ENCODE peak calls at places on chromosomes 11 and 22, in nine cellular contexts. One of them, this sample, is unnamed.

GRCh38 chr22:44736581-44737413 is 15.6 kb upstream of the ARHGAP8 start:
- DNase-seq in IMR-90: peak
- DNase-seq in CD4-positive, alpha-beta T cell: no peak
- DNase-seq in right atrium auricular region: no peak
- DNase-seq in nephron progenitor cell: no peak
- DNase-seq in WERI-Rb-1: no peak
- DNase-seq in cardiac fibroblast: no peak
- DNase-seq in chondrocyte: no peak
- DNase-seq in heart right ventricle: no peak
- DNase-seq in this sample: no peak

GRCh38 chr11:109040303-109040702 is 375.4 kb downstream of the DDX10 start:
- DNase-seq in IMR-90: no peak
- DNase-seq in CD4-positive, alpha-beta T cell: no peak
- DNase-seq in right atrium auricular region: no peak
- DNase-seq in nephron progenitor cell: no peak
- DNase-seq in WERI-Rb-1: peak
- DNase-seq in cardiac fibroblast: no peak
- DNase-seq in chondrocyte: no peak
- DNase-seq in heart right ventricle: no peak
- DNase-seq in this sample: no peak

GRCh38 chr11:126281245-126281644 is 1.6 kb upstream of the TIRAP start:
- DNase-seq in IMR-90: no peak
- DNase-seq in CD4-positive, alpha-beta T cell: no peak
- DNase-seq in right atrium auricular region: no peak
- DNase-seq in nephron progenitor cell: no peak
- DNase-seq in WERI-Rb-1: no peak
- DNase-seq in cardiac fibroblast: no peak
- DNase-seq in chondrocyte: no peak
- DNase-seq in heart right ventricle: no peak
- DNase-seq in this sample: no peak

GRCh38 chr11:63614136-63614664 is at the start of gene PLAAT3:
- DNase-seq in IMR-90: no peak
- DNase-seq in CD4-positive, alpha-beta T cell: peak
- DNase-seq in right atrium auricular region: peak
- DNase-seq in nephron progenitor cell: peak
- DNase-seq in WERI-Rb-1: peak
- DNase-seq in cardiac fibroblast: peak
- DNase-seq in chondrocyte: no peak
- DNase-seq in heart right ventricle: peak
- DNase-seq in this sample: peak

GRCh38 chr11:7969756-7970646 is 4.8 kb upstream of the NLRP10 start:
- DNase-seq in IMR-90: no peak
- DNase-seq in CD4-positive, alpha-beta T cell: no peak
- DNase-seq in right atrium auricular region: no peak
- DNase-seq in nephron progenitor cell: no peak
- DNase-seq in WERI-Rb-1: no peak
- DNase-seq in cardiac fibroblast: no peak
- DNase-seq in chondrocyte: no peak
- DNase-seq in heart right ventricle: no peak
- DNase-seq in this sample: no peak

GRCh38 chr11:119316017-119316728 is 757 bp downstream of the MCAM start:
- DNase-seq in IMR-90: no peak
- DNase-seq in CD4-positive, alpha-beta T cell: no peak
- DNase-seq in right atrium auricular region: no peak
- DNase-seq in nephron progenitor cell: no peak
- DNase-seq in WERI-Rb-1: no peak
- DNase-seq in cardiac fibroblast: no peak
- DNase-seq in chondrocyte: no peak
- DNase-seq in heart right ventricle: peak
- DNase-seq in this sample: peak

GRCh38 chr11:3134651-3135490 is 30.2 kb downstream of the OSBPL5 start:
- DNase-seq in IMR-90: no peak
- DNase-seq in CD4-positive, alpha-beta T cell: no peak
- DNase-seq in right atrium auricular region: no peak
- DNase-seq in nephron progenitor cell: peak
- DNase-seq in WERI-Rb-1: no peak
- DNase-seq in cardiac fibroblast: no peak
- DNase-seq in chondrocyte: peak
- DNase-seq in heart right ventricle: no peak
- DNase-seq in this sample: no peak

GRCh38 chr11:123260511-123261211 is 65.6 kb upstream of the CLMP start:
- DNase-seq in IMR-90: no peak
- DNase-seq in CD4-positive, alpha-beta T cell: no peak
- DNase-seq in right atrium auricular region: no peak
- DNase-seq in nephron progenitor cell: no peak
- DNase-seq in WERI-Rb-1: no peak
- DNase-seq in cardiac fibroblast: peak
- DNase-seq in chondrocyte: no peak
- DNase-seq in heart right ventricle: no peak
- DNase-seq in this sample: peak

GRCh38 chr11:57162179-57162898 is 19.4 kb upstream of the LRRC55 start:
- DNase-seq in IMR-90: no peak
- DNase-seq in CD4-positive, alpha-beta T cell: no peak
- DNase-seq in right atrium auricular region: no peak
- DNase-seq in nephron progenitor cell: no peak
- DNase-seq in WERI-Rb-1: no peak
- DNase-seq in cardiac fibroblast: peak
- DNase-seq in chondrocyte: no peak
- DNase-seq in heart right ventricle: no peak
- DNase-seq in this sample: no peak
- TF ChIP-seq CTCF in IMR-90: no peak
- TF ChIP-seq CTCF in CD4-positive, alpha-beta T cell: no peak
- TF ChIP-seq CTCF in right atrium auricular region: no peak
- TF ChIP-seq CTCF in nephron progenitor cell: no peak
- TF ChIP-seq CTCF in WERI-Rb-1: no peak
- TF ChIP-seq CTCF in cardiac fibroblast: no peak
- TF ChIP-seq CTCF in chondrocyte: no peak
- TF ChIP-seq CTCF in heart right ventricle: no peak
- TF ChIP-seq CTCF in this sample: no peak

DNA sequence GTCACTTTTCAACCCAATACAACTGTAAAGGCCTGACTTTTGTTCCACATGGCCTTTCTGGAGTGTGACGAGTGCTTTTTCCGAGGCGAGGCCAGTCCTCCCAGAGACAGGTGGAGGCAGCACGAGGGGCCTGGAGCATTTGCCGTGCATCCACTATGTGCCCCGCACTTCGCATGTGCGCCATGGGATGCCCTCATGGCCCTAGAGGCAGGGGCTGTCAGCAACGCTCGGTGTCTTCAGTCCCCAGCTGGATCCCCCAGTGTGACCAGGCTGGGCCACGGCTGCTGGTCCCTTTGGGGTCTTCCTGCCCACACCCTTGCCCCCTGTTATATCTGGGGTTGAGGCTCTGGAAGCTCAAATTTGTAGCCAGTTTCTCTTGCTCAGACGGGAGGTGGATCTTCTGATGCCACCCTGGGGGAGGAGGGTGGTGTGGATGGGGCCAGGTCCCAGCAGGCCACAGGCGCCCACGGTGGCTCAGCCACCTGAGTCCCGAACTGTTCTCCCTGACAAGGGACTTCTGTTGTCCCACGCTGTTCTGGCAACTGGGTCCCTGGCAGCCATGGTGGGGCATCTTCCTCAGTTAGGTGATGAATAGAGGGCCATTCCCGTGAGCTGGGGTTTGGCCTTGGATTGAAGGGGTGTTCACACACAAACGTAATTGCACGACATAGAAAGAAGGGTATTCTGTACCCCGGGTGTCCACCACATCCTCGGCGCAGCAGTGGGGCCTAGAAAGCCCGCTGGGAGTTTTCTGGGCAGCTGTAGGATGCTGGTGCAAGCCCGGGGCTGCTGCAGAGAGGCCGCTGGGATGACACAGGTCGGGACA is 100.9 kb downstream of the CTTN start:
- DNase-seq in IMR-90: no peak
- DNase-seq in CD4-positive, alpha-beta T cell: no peak
- DNase-seq in right atrium auricular region: no peak
- DNase-seq in nephron progenitor cell: no peak
- DNase-seq in WERI-Rb-1: no peak
- DNase-seq in cardiac fibroblast: no peak
- DNase-seq in chondrocyte: peak
- DNase-seq in heart right ventricle: no peak
- DNase-seq in this sample: no peak
- TF ChIP-seq CTCF in IMR-90: no peak
- TF ChIP-seq CTCF in CD4-positive, alpha-beta T cell: no peak
- TF ChIP-seq CTCF in right atrium auricular region: no peak
- TF ChIP-seq CTCF in nephron progenitor cell: no peak
- TF ChIP-seq CTCF in WERI-Rb-1: no peak
- TF ChIP-seq CTCF in cardiac fibroblast: no peak
- TF ChIP-seq CTCF in chondrocyte: no peak
- TF ChIP-seq CTCF in heart right ventricle: no peak
- TF ChIP-seq CTCF in this sample: no peak

GRCh38 chr11:66006134-66006890 is 4.0 kb downstream of the BANF1 start:
- DNase-seq in IMR-90: no peak
- DNase-seq in CD4-positive, alpha-beta T cell: no peak
- DNase-seq in right atrium auricular region: no peak
- DNase-seq in nephron progenitor cell: no peak
- DNase-seq in WERI-Rb-1: no peak
- DNase-seq in cardiac fibroblast: no peak
- DNase-seq in chondrocyte: no peak
- DNase-seq in heart right ventricle: no peak
- DNase-seq in this sample: no peak

GRCh38 chr11:66008095-66008467 is 3.7 kb upstream of the CST6 start:
- DNase-seq in IMR-90: no peak
- DNase-seq in CD4-positive, alpha-beta T cell: no peak
- DNase-seq in right atrium auricular region: no peak
- DNase-seq in nephron progenitor cell: no peak
- DNase-seq in WERI-Rb-1: no peak
- DNase-seq in cardiac fibroblast: no peak
- DNase-seq in chondrocyte: no peak
- DNase-seq in heart right ventricle: no peak
- DNase-seq in this sample: no peak

GRCh38 chr11:66008468-66009101 is 3.2 kb upstream of the CST6 start:
- DNase-seq in IMR-90: no peak
- DNase-seq in CD4-positive, alpha-beta T cell: no peak
- DNase-seq in right atrium auricular region: no peak
- DNase-seq in nephron progenitor cell: peak
- DNase-seq in WERI-Rb-1: peak
- DNase-seq in cardiac fibroblast: no peak
- DNase-seq in chondrocyte: no peak
- DNase-seq in heart right ventricle: no peak
- DNase-seq in this sample: no peak

GRCh38 chr11:66007201-66007634 is 4.6 kb upstream of the CST6 start:
- DNase-seq in IMR-90: no peak
- DNase-seq in CD4-positive, alpha-beta T cell: no peak
- DNase-seq in right atrium auricular region: no peak
- DNase-seq in nephron progenitor cell: no peak
- DNase-seq in WERI-Rb-1: peak
- DNase-seq in cardiac fibroblast: no peak
- DNase-seq in chondrocyte: no peak
- DNase-seq in heart right ventricle: no peak
- DNase-seq in this sample: no peak

DNA sequence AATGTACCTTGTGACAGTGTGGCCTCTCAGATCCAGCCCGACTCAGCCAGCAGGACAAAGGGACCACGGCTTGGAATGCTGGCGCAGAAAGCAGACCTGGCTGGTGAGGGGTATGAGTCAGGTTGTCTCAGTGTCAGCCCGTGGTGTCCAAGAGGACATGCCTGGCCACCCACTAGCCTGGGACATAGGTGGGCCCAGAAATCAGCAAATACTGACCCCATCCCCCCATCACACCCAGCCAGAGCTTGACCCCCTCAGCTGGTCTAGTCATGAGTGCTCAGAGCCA is 4.5 kb downstream of the BANF1 start:
- DNase-seq in IMR-90: no peak
- DNase-seq in CD4-positive, alpha-beta T cell: no peak
- DNase-seq in right atrium auricular region: no peak
- DNase-seq in nephron progenitor cell: no peak
- DNase-seq in WERI-Rb-1: no peak
- DNase-seq in cardiac fibroblast: no peak
- DNase-seq in chondrocyte: no peak
- DNase-seq in heart right ventricle: no peak
- DNase-seq in this sample: no peak
- TF ChIP-seq CTCF in IMR-90: no peak
- TF ChIP-seq CTCF in CD4-positive, alpha-beta T cell: no peak
- TF ChIP-seq CTCF in right atrium auricular region: no peak
- TF ChIP-seq CTCF in nephron progenitor cell: no peak
- TF ChIP-seq CTCF in WERI-Rb-1: no peak
- TF ChIP-seq CTCF in cardiac fibroblast: no peak
- TF ChIP-seq CTCF in chondrocyte: no peak
- TF ChIP-seq CTCF in heart right ventricle: no peak
- TF ChIP-seq CTCF in this sample: no peak

GRCh38 chr11:35404397-35404775 is 15.0 kb downstream of the SLC1A2 start:
- DNase-seq in IMR-90: peak
- DNase-seq in CD4-positive, alpha-beta T cell: no peak
- DNase-seq in right atrium auricular region: no peak
- DNase-seq in nephron progenitor cell: peak
- DNase-seq in WERI-Rb-1: peak
- DNase-seq in cardiac fibroblast: peak
- DNase-seq in chondrocyte: no peak
- DNase-seq in heart right ventricle: no peak
- DNase-seq in this sample: peak
- TF ChIP-seq CTCF in IMR-90: peak
- TF ChIP-seq CTCF in CD4-positive, alpha-beta T cell: peak
- TF ChIP-seq CTCF in right atrium auricular region: no peak
- TF ChIP-seq CTCF in nephron progenitor cell: peak
- TF ChIP-seq CTCF in WERI-Rb-1: peak
- TF ChIP-seq CTCF in cardiac fibroblast: peak
- TF ChIP-seq CTCF in chondrocyte: peak
- TF ChIP-seq CTCF in heart right ventricle: peak
- TF ChIP-seq CTCF in this sample: peak

GRCh38 chr11:255816-256215 is 19.0 kb downstream of the PSMD13 start:
- DNase-seq in IMR-90: no peak
- DNase-seq in CD4-positive, alpha-beta T cell: no peak
- DNase-seq in right atrium auricular region: no peak
- DNase-seq in nephron progenitor cell: no peak
- DNase-seq in WERI-Rb-1: no peak
- DNase-seq in cardiac fibroblast: no peak
- DNase-seq in chondrocyte: no peak
- DNase-seq in heart right ventricle: no peak
- DNase-seq in this sample: no peak

GRCh38 chr11:256952-257737 is 20.4 kb downstream of the PSMD13 start:
- DNase-seq in IMR-90: no peak
- DNase-seq in CD4-positive, alpha-beta T cell: no peak
- DNase-seq in right atrium auricular region: no peak
- DNase-seq in nephron progenitor cell: no peak
- DNase-seq in WERI-Rb-1: no peak
- DNase-seq in cardiac fibroblast: no peak
- DNase-seq in chondrocyte: no peak
- DNase-seq in heart right ventricle: no peak
- DNase-seq in this sample: no peak

GRCh38 chr11:259374-259773 is 18.8 kb upstream of the NLRP6 start:
- DNase-seq in IMR-90: no peak
- DNase-seq in CD4-positive, alpha-beta T cell: no peak
- DNase-seq in right atrium auricular region: no peak
- DNase-seq in nephron progenitor cell: no peak
- DNase-seq in WERI-Rb-1: no peak
- DNase-seq in cardiac fibroblast: no peak
- DNase-seq in chondrocyte: no peak
- DNase-seq in heart right ventricle: no peak
- DNase-seq in this sample: no peak

GRCh38 chr11:255176-255575 is 18.4 kb downstream of the PSMD13 start:
- DNase-seq in IMR-90: peak
- DNase-seq in CD4-positive, alpha-beta T cell: no peak
- DNase-seq in right atrium auricular region: no peak
- DNase-seq in nephron progenitor cell: no peak
- DNase-seq in WERI-Rb-1: no peak
- DNase-seq in cardiac fibroblast: peak
- DNase-seq in chondrocyte: no peak
- DNase-seq in heart right ventricle: no peak
- DNase-seq in this sample: peak

GRCh38 chr11:257766-258493 is 20.3 kb upstream of the NLRP6 start:
- DNase-seq in IMR-90: no peak
- DNase-seq in CD4-positive, alpha-beta T cell: no peak
- DNase-seq in right atrium auricular region: no peak
- DNase-seq in nephron progenitor cell: no peak
- DNase-seq in WERI-Rb-1: peak
- DNase-seq in cardiac fibroblast: no peak
- DNase-seq in chondrocyte: no peak
- DNase-seq in heart right ventricle: no peak
- DNase-seq in this sample: no peak
- TF ChIP-seq CTCF in IMR-90: peak
- TF ChIP-seq CTCF in CD4-positive, alpha-beta T cell: no peak
- TF ChIP-seq CTCF in right atrium auricular region: no peak
- TF ChIP-seq CTCF in nephron progenitor cell: no peak
- TF ChIP-seq CTCF in WERI-Rb-1: peak
- TF ChIP-seq CTCF in cardiac fibroblast: peak
- TF ChIP-seq CTCF in chondrocyte: peak
- TF ChIP-seq CTCF in heart right ventricle: peak
- TF ChIP-seq CTCF in this sample: peak

This sample was measured in cardiac muscle cell.